ENCODE peak calls at places on chromosome 9, in ten cellular contexts. U, A, P, X, G, H, V, F, M and Q are unnamed samples. For H3K4me1, the result is how much of the 10 kb centered on the place peaks cover.

GRCh38 chr9:95055851-95056551 is 261.5 kb downstream of the FANCC start:
- DNase-seq in U (peak), A (no peak), P (no peak), X (peak), G (no peak), H (no peak), V (no peak), F (no peak), M (no peak), Q (no peak)

GRCh38 chr9:111282940-111283339 is 47.1 kb downstream of the OR2K2 start:
- DNase-seq in U (no peak), A (no peak), P (no peak), X (no peak), G (no peak), H (no peak), V (no peak), F (no peak), M (no peak), Q (no peak)

GRCh38 chr9:81312346-81312745 is 377.0 kb downstream of the TLE1 start:
- DNase-seq in U (no peak), A (no peak), P (no peak), X (no peak), G (peak), H (no peak), V (no peak), F (no peak), M (no peak), Q (no peak)

GRCh38 chr9:35029852-35030251 is 40.3 kb downstream of the DNAJB5 start:
- DNase-seq in U (no peak), A (peak), P (no peak), X (no peak), G (no peak), H (no peak), V (no peak), F (no peak), M (no peak), Q (no peak)

GRCh38 chr9:34576593-34576935 is 13.0 kb downstream of the CNTFR start:
- DNase-seq in U (no peak), A (no peak), P (no peak), X (no peak), G (no peak), H (no peak), V (no peak), F (no peak), M (no peak), Q (no peak)

GRCh38 chr9:98479967-98480847 is 224.8 kb upstream of the TBC1D2 start:
- DNase-seq in U (peak), A (no peak), P (no peak), X (peak), G (peak), H (no peak), V (peak), F (no peak), M (no peak), Q (no peak)

GRCh38 chr9:114080195-114080772 is 2.2 kb upstream of the AMBP start:
- DNase-seq in U (no peak), A (no peak), P (no peak), X (no peak), G (peak), H (no peak), V (no peak), F (no peak), M (no peak), Q (no peak)

GRCh38 chr9:100466171-100466827 is 6.7 kb upstream of the TMEFF1 start:
- DNase-seq in U (no peak), A (no peak), P (no peak), X (no peak), G (no peak), H (no peak), V (no peak), F (no peak), M (no peak), Q (peak)

GRCh38 chr9:121059998-121060636 is 10.0 kb upstream of the C5 start:
- DNase-seq in U (peak), A (no peak), P (no peak), X (peak), G (peak), H (no peak), V (peak), F (peak), M (peak), Q (peak)

GRCh38 chr9:71036501-71036900 is 84.9 kb downstream of the TRPM3 start:
- DNase-seq in U (no peak), A (no peak), P (peak), X (peak), G (no peak), H (no peak), V (no peak), F (no peak), M (no peak), Q (no peak)

GRCh38 chr9:115234094-115234493 is 116.1 kb upstream of the TNC start:
- DNase-seq in U (peak), A (no peak), P (no peak), X (peak), G (peak), H (no peak), V (peak), F (no peak), M (peak), Q (no peak)

GRCh38 chr9:121463026-121463827 is 36.4 kb downstream of the GGTA1 start:
- DNase-seq in U (peak), A (peak), P (peak), X (peak), G (peak), H (peak), V (peak), F (peak), M (peak), Q (peak)

GRCh38 chr9:86978413-86978812 is 31.1 kb upstream of the GAS1 start:
- DNase-seq in U (peak), A (no peak), P (no peak), X (peak), G (no peak), H (no peak), V (no peak), F (no peak), M (no peak), Q (no peak)

DNA sequence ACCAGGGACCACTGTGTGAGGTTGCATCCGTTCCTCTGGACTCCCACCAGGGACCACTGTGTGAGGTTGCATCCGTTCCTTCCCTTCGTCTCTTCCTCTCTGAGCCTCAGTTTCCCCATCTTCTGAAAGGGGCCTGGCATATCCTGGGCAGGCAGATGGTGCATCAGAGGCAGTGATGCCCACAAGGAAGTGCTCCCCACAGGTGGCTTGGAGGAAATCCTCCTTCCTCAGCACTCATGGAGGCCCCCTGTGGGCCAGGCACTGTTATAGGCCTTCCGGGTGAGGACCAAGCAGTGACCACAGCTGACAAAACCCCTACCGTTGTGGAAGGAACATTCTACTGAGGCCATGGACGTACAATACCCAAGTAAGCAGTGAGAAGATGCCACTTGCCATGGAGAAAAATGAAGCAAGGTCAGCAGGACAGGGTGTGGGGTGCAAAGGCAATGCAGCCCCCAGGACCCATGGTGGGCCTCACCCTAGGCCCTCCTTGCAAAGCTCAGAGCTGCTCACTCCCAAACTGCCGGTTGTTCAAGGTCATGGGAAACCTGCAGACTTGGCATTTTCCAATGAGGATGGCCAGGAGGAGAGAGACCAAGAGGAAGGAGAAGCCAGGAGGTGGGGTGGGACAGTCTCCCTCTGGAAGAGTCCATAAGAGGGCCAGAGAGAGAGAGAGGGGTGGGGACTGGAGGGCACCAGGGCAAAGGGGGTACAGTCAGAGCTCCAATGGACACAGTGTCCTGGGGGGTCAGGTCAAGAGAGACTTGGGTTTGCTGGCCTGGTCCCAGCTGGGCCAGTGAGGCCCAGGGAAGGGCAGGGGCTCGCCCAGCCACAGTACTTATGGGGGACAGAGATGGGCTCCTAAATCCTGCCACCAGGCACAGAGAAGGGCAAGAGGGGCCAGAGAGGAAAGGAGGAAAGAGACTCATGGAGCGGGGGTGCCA is 51.1 kb downstream of the C9orf50 start:
- DNase-seq in U (peak), A (no peak), P (peak), X (peak), G (peak), H (no peak), V (peak), F (peak), M (peak), Q (no peak)
- TF ChIP-seq CTCF in U (peak), A (peak), P (no peak), X (peak), G (peak), H (peak), V (peak), F (peak), M (no peak), Q (no peak)

DNA sequence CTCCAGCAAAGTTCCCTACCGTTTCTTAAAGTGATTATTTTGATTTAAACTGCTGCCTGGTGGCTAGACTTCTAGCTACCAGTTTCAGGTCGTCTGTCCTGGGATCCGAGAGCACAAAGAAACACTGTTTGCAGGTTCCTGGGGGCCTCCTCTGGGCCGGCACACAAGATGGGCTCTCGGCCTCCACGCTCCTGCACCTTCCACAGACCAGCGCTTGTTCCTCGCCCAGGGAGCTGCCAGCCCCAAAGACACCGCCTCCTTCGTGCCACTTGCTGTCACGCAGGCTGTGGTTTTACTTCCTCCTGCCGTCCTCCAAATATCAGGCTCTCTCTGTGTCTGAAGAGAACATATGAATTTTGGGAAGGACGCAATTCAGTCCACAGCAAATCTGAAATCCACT is 105.9 kb downstream of the ROR2 start:
- DNase-seq in U (no peak), A (no peak), P (peak), X (no peak), G (no peak), H (peak), V (no peak), F (no peak), M (no peak), Q (peak)
- H3K4me3 ChIP-seq in U (no peak), A (no peak), P (no peak), X (no peak), G (no peak), H (peak), V (no peak), F (no peak), M (no peak), Q (no peak)

GRCh38 chr9:129486496-129487306 is 134.2 kb downstream of the C9orf50 start:
- DNase-seq in U (peak), A (peak), P (peak), X (peak), G (no peak), H (no peak), V (no peak), F (no peak), M (no peak), Q (peak)

GRCh38 chr9:129487658-129488483 is 133.0 kb downstream of the C9orf50 start:
- DNase-seq in U (peak), A (peak), P (peak), X (peak), G (no peak), H (peak), V (no peak), F (peak), M (no peak), Q (peak)

GRCh38 chr9:129489838-129490582 is 130.9 kb downstream of the C9orf50 start:
- DNase-seq in U (peak), A (peak), P (no peak), X (peak), G (no peak), H (no peak), V (no peak), F (peak), M (no peak), Q (no peak)

GRCh38 chr9:129485140-129485758 is 135.7 kb downstream of the C9orf50 start:
- DNase-seq in U (no peak), A (no peak), P (no peak), X (no peak), G (no peak), H (no peak), V (no peak), F (no peak), M (no peak), Q (no peak)

DNA sequence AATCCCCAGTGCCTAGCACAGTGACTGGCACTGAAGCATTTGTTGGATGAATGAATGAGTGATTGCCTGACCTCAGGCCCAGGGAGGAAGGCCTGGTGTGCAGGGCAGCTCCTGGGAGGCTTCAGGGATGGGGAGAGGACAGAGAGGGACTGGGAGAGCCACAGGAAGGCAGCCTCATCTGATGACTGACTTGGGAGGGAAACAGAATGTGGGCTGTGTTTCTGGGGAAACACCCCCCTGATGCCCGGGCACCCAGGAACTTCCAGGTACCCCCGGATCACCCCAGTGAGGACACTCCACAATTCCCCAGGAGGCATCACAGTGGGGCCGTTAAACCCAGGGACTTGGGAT is 133.6 kb downstream of the C9orf50 start:
- DNase-seq in U (no peak), A (no peak), P (no peak), X (no peak), G (no peak), H (no peak), V (no peak), F (no peak), M (no peak), Q (no peak)
- H3K4me1 ChIP-seq in U (half or more), A (half or more), P (half or more), X (half or more), G (half or more), H (half or more), V (half or more), F (half or more), M (half or more), Q (half or more)

DNA sequence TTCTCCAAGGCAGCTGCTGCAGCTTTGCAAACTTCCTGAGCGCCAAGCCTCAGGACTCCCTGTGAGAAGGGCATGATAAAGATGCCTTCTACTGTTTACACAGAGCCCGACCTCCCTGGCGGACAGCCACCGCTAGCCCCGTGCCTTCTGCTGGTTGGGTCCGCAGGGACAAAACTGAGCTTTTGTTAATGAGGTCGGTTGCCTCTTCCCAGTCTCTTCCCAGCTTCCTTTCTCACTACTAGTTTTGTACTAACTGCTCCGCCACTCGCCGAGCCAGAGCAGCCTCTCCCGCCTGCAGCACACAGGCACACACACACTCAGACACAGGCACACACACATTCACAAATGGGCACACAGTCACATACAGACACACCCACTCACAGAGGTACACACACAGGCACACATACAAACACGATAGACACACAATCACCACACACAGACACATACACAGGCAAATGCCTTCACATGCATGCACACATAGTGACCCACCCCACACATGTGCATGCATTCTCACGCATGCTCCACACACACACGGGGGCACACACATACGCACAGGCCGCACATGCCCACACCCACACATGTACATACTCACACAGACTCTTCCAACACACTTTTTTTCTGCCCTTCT is at the start of gene FREM1:
- DNase-seq in U (no peak), A (peak), P (no peak), X (peak), G (no peak), H (no peak), V (no peak), F (no peak), M (no peak), Q (peak)
- TF ChIP-seq CTCF in U (no peak), A (no peak), P (no peak), X (no peak), G (no peak), H (no peak), V (no peak), F (no peak), M (no peak), Q (no peak)

GRCh38 chr9:124452841-124453585 is 2.8 kb downstream of the ADGRD2 start:
- DNase-seq in U (no peak), A (no peak), P (no peak), X (no peak), G (no peak), H (no peak), V (peak), F (no peak), M (no peak), Q (no peak)
- H3K4me3 ChIP-seq in U (no peak), A (no peak), P (peak), X (no peak), G (no peak), H (no peak), V (peak), F (no peak), M (peak), Q (no peak)